ENCODE peak calls at places on chromosomes 12 and 14, in five cellular contexts. N is PC-3, B is left lung, M is heart left ventricle, F is ovary. V is an unnamed sample.

GRCh38 chr12:8065991-8066594 is at the start of gene C3AR1:
- DNase-seq in N (peak; percentile 50), B (no peak), M (no peak), F (no peak), V (no peak)

GRCh38 chr12:74538491-74539258 is 1.0 kb downstream of the ATXN7L3B start:
- DNase-seq in N (peak; percentile 26), B (no peak), M (no peak), F (no peak), V (peak; percentile 82)

GRCh38 chr14:65916055-65916454 is 503.5 kb downstream of the FUT8 start:
- DNase-seq in N (no peak), B (no peak), M (no peak), F (no peak), V (no peak)

GRCh38 chr12:107468182-107468581 is 217.4 kb upstream of the PWP1 start:
- DNase-seq in N (no peak), B (no peak), M (no peak), F (no peak), V (peak; percentile 67)

GRCh38 chr14:99734406-99735051 is 50.4 kb downstream of the CYP46A1 start:
- DNase-seq in N (no peak), B (peak; percentile 25), M (peak; percentile 38), F (peak; percentile 7), V (peak; percentile 59)

GRCh38 chr14:64549016-64549415 is 745 bp upstream of the PPP1R36 start:
- DNase-seq in N (no peak), B (no peak), M (no peak), F (no peak), V (no peak)

GRCh38 chr14:59918824-59919581 is 941 bp upstream of the LRRC9 start:
- DNase-seq in N (peak; percentile 71), B (peak; percentile 34), M (no peak), F (no peak), V (no peak)

GRCh38 chr14:36981832-36982528 is 190.4 kb downstream of the SLC25A21 start:
- DNase-seq in N (peak; percentile 93), B (no peak), M (no peak), F (no peak), V (no peak)

GRCh38 chr14:36996133-36996856 is 176.1 kb downstream of the SLC25A21 start:
- DNase-seq in N (peak; percentile 91), B (no peak), M (no peak), F (no peak), V (no peak)

GRCh38 chr14:31541702-31542101 is 19.5 kb upstream of the NUBPL start:
- DNase-seq in N (no peak), B (no peak), M (no peak), F (no peak), V (no peak)

GRCh38 chr12:67042697-67043131 is 226.4 kb upstream of the CAND1 start:
- DNase-seq in N (peak; percentile 69), B (no peak), M (no peak), F (no peak), V (no peak)

GRCh38 chr12:52213541-52214420 is 19.3 kb upstream of the KRT7 start:
- DNase-seq in N (peak; percentile 96), B (peak; percentile 85), M (peak; percentile 90), F (peak; percentile 45), V (peak; percentile 90)

GRCh38 chr12:113070117-113070906 is 13.8 kb downstream of the DTX1 start:
- DNase-seq in N (no peak), B (peak; percentile 60), M (no peak), F (no peak), V (peak; percentile 95)

GRCh38 chr12:23217158-23217557 is 592.2 kb downstream of the ETNK1 start:
- DNase-seq in N (no peak), B (no peak), M (no peak), F (no peak), V (no peak)

GRCh38 chr12:122501489-122501989 is 807 bp upstream of the ZCCHC8 start:
- DNase-seq in N (no peak), B (no peak), M (no peak), F (no peak), V (no peak)

GRCh38 chr12:122499991-122500684 is 594 bp downstream of the ZCCHC8 start:
- DNase-seq in N (peak; percentile 70), B (peak; percentile 55), M (peak; percentile 73), F (peak; percentile 47), V (no peak)

GRCh38 chr12:122503783-122504590 is 3.3 kb upstream of the ZCCHC8 start:
- DNase-seq in N (no peak), B (no peak), M (no peak), F (no peak), V (no peak)

GRCh38 chr12:122503147-122503751 is 2.5 kb upstream of the ZCCHC8 start:
- DNase-seq in N (no peak), B (no peak), M (no peak), F (no peak), V (no peak)

DNA sequence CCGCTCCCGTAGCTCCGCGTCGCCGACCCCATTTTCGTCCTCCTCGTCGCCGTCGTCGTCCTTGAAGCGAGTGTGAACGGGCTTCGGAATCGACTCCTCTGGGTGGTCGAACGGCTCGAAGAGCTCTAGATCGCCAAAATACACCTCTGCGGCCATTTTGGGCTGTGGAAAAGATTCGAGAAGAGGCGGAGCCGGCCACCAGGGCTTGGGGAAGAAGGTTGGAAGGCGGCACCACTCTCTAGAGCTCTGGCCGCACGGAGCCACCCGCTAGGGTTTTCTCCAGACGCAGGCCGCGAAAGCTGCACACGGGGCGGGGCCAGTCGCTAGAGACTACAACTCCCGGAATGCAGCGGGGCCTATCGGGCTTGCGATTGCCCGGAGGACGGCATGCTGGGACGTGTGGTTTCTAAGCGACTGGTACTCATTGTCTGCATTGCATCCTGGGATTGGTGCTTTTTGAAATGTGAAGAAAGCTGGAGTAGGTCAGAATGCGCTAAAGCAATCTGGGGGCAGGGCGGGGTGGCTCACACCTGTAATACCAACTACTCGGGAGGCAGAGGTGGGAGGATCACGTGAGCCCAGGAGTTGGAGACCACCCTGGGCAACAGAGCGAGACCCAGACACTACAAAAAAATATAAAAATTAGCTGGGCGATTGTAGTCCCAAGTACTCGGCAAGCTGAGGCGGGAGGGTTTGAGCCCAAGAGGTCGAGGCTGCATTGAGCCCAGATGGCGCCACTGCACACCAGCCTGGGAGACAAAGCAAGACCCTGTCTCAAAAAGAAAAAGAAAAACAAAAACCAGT is at the start of gene ZCCHC8:
- DNase-seq in N (peak; percentile 99), B (peak; percentile 99), M (peak; percentile 97), F (peak; percentile 95), V (peak; percentile 99)
- TF ChIP-seq CTCF in N (peak; percentile 35), B (no peak), M (no peak), F (peak; percentile 37), V (peak; percentile 59)

DNA sequence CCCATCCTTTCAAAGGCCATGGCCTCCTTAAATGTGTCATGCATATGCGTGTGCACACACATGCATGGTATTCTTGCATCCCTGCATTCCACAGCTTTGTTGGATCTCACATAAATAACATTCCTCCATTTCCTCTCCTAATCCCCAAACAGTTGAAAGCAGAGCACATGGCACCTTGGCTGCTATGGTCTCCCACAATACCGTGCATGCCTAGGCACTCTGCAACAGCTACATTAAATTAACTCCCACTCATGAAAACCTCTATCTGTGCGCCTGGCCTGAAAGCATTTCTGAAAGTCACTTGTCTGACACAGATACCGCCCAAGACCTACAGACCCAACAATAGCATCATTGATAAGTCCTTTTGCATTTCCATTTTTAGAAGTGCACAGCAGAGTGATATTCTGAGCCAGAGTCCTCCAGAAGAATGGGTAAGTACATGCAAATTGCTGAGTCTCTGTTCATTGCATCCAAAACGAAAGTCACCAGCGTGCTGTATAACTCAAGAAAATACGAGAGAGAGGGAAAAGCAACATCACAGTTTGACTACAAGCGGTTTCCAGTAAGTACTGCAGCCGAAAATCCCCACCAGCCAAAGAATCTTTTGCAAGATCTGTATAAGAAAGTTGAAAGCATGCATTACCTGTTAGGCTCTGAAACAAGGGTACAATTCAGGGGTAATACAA is 436 bp downstream of the ASB2 start:
- DNase-seq in N (no peak), B (no peak), M (no peak), F (no peak), V (no peak)
- H3K27ac ChIP-seq in N (no peak overlapping the region), B (no peak overlapping the region), M (peak overlapping the region; percentile 96), F (no peak overlapping the region), V (peak overlapping the region; percentile 50)

DNA sequence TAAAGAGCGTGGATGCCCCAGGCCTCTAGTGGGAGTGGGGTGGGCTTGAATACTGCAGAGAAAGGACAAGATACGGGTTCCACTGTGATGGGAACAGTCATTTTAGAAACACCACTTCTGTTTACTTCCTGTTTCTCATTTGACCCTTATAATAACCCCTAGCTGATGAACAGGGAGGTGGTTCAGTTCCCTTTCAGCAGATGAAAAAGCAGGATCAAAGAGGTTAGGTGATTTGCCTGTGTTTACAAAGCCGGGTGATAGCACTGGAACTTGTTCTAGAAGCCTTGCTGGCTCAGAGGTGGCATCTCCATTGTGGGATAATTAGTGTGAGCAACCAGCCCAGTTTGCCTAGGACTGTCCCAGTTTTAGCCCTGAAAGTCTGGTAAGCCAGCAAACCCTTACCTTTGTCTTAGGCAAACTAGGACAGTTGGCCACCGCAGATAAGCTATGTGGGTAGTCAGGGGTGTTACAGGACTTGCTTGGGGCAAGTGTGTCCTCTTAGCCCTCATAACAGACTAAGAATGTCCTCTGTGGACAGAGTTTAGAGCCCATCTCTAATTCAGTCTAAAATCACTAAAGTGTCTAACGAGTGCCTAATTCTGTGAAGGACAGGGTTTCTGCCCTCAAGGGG is 7.5 kb upstream of the LRP1-AS start:
- DNase-seq in N (no peak), B (no peak), M (no peak), F (no peak), V (no peak)
- H3K36me3 ChIP-seq in N (no peaks in the 10 kb centered on the region), B (peaks cover 53% of the 10 kb centered on the region), M (peaks cover 64% of the 10 kb centered on the region), F (no peaks in the 10 kb centered on the region), V (no peaks in the 10 kb centered on the region)

GRCh38 chr12:14621821-14622220 is 54.1 kb upstream of the PLBD1 start:
- DNase-seq in N (no peak), B (no peak), M (no peak), F (no peak), V (no peak)

GRCh38 chr12:14614704-14615121 is 47.0 kb upstream of the PLBD1 start:
- DNase-seq in N (no peak), B (no peak), M (no peak), F (no peak), V (no peak)

GRCh38 chr12:14613718-14614117 is 46.0 kb upstream of the PLBD1 start:
- DNase-seq in N (no peak), B (no peak), M (no peak), F (no peak), V (no peak)

GRCh38 chr12:14619731-14620501 is 52.2 kb upstream of the PLBD1 start:
- DNase-seq in N (no peak), B (no peak), M (no peak), F (no peak), V (no peak)

DNA sequence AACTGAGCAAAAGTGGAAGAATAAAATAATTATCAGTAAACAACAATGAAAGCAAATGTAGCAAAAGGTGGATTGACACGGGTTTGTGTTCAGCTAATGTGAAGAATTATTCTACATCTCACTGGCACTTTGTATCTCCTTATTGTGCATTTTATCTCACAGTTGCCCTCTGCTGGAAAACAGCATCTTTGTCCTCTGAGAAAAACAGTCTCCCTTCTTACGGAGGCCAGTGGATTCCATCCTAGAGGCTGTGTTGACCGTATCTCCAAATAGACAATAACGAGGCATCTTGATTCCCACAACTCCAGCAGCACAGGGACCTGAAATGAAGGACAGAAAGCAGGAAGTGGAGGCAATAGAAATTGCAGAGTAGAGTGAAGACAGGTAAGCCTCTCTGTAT is 51.3 kb upstream of the PLBD1 start:
- DNase-seq in N (peak; percentile 30), B (no peak), M (no peak), F (no peak), V (no peak)
- TF ChIP-seq CTCF in N (peak; percentile 62), B (peak; percentile 33), M (no peak), F (no peak), V (peak; percentile 29)

GRCh38 chr12:84920331-84920730 is 7.7 kb upstream of the SLC6A15 start:
- DNase-seq in N (peak; percentile 49), B (no peak), M (no peak), F (no peak), V (no peak)
- H3K27ac ChIP-seq in N (no peak overlapping the region), B (no peak overlapping the region), M (no peak overlapping the region), F (no peak overlapping the region), V (no peak overlapping the region)

V was measured in spleen.